ENCODE peak calls at places on chromosomes 16 and 17, in ten cellular contexts. L is right lobe of liver, H is prostate gland, U is HCT116, Z is heart left ventricle, K is IMR-90, P is body of pancreas, T is K562, D is stomach, J is tibial nerve. N is an unnamed sample. For H3K36me3, the result is how much of the 10 kb centered on the place peaks cover.

GRCh38 chr16:4315185-4316102 is at the start of gene GLIS2:
- DNase-seq in U (peak), P (peak), Z (peak), J (no peak), H (peak), L (no peak), K (peak), D (peak), T (peak), N (peak)

GRCh38 chr16:88633684-88634140 is 4.7 kb upstream of the IL17C start:
- DNase-seq in H (no peak), L (no peak), Z (peak), U (no peak), K (peak), T (peak), D (peak), J (no peak), P (peak), N (peak)

GRCh38 chr17:71188811-71189492 is 931.9 kb upstream of the SOX9 start:
- DNase-seq in D (no peak), H (no peak), Z (no peak), L (no peak), P (no peak), U (peak), K (peak), T (no peak), J (no peak), N (no peak)

GRCh38 chr16:14553447-14553846 is 76.6 kb downstream of the PARN start:
- DNase-seq in H (no peak), J (no peak), P (no peak), K (no peak), Z (no peak), D (no peak), U (no peak), T (no peak), L (no peak), N (no peak)

GRCh38 chr16:456891-457483 is 31.5 kb downstream of the RAB11FIP3 start:
- DNase-seq in J (no peak), D (peak), P (peak), U (no peak), K (peak), T (peak), H (peak), L (no peak), Z (no peak), N (peak)

GRCh38 chr16:22077700-22078313 is 14.5 kb upstream of the VWA3A start:
- DNase-seq in P (peak), K (peak), U (peak), D (peak), Z (peak), L (peak), T (peak), J (peak), H (peak), N (peak)

GRCh38 chr16:19689342-19689741 is 28.7 kb downstream of the KNOP1 start:
- DNase-seq in L (no peak), D (no peak), T (no peak), Z (no peak), U (no peak), P (no peak), J (no peak), H (no peak), K (no peak), N (no peak)

GRCh38 chr17:13967416-13967815 is 101.9 kb upstream of the COX10 start:
- DNase-seq in T (no peak), D (no peak), L (peak), U (no peak), Z (no peak), J (no peak), H (no peak), K (no peak), P (no peak), N (no peak)

GRCh38 chr17:61984826-61985225 is 57.0 kb upstream of the INTS2 start:
- DNase-seq in U (no peak), P (no peak), K (no peak), D (no peak), H (no peak), Z (no peak), T (no peak), J (no peak), L (no peak), N (no peak)

GRCh38 chr17:38868095-38868967 is 1.5 kb upstream of the LASP1 start:
- DNase-seq in L (no peak), T (no peak), H (no peak), U (no peak), K (peak), J (peak), P (peak), Z (peak), D (peak), N (peak)

GRCh38 chr16:61237804-61238485 is 798.3 kb downstream of the CDH8 start:
- DNase-seq in H (no peak), J (no peak), D (no peak), U (no peak), T (no peak), P (no peak), K (no peak), Z (no peak), L (no peak), N (no peak)

GRCh38 chr17:28317965-28318758 is 838 bp upstream of the TMEM97 start:
- DNase-seq in Z (no peak), K (no peak), J (no peak), H (no peak), L (no peak), D (no peak), T (peak), P (no peak), U (no peak), N (no peak)

GRCh38 chr17:12686486-12686885 is 20.8 kb downstream of the MYOCD start:
- DNase-seq in P (no peak), J (no peak), T (no peak), H (no peak), D (no peak), Z (no peak), K (no peak), L (no peak), U (no peak), N (no peak)

GRCh38 chr17:31558748-31559646 is 167.5 kb downstream of the RAB11FIP4 start:
- DNase-seq in K (peak), D (peak), U (peak), T (peak), L (peak), Z (peak), P (peak), H (peak), J (peak), N (peak)

GRCh38 chr17:5825717-5826330 is 241.5 kb upstream of the NLRP1 start:
- DNase-seq in J (no peak), D (no peak), K (peak), L (no peak), P (no peak), T (no peak), Z (no peak), H (no peak), U (no peak), N (no peak)

GRCh38 chr17:8369944-8370343 is 6.6 kb downstream of the KRABD2 start:
- DNase-seq in Z (no peak), H (no peak), P (no peak), U (no peak), K (no peak), L (no peak), T (no peak), J (no peak), D (no peak), N (no peak)
- TF ChIP-seq POLR2A in Z (no peak), H (no peak), P (no peak), U (no peak), K (no peak), L (no peak), T (no peak), J (no peak), D (no peak), N (no peak)

GRCh38 chr16:82507271-82507670 is 119.5 kb upstream of the CDH13 start:
- DNase-seq in T (no peak), L (no peak), U (no peak), J (no peak), D (no peak), K (no peak), Z (no peak), H (no peak), P (no peak), N (no peak)
- H3K36me3 ChIP-seq in T (under half), L (under half), U (under half), J (under half), D (under half), K (under half), Z (under half), H (under half), P (under half), N (under half)

DNA sequence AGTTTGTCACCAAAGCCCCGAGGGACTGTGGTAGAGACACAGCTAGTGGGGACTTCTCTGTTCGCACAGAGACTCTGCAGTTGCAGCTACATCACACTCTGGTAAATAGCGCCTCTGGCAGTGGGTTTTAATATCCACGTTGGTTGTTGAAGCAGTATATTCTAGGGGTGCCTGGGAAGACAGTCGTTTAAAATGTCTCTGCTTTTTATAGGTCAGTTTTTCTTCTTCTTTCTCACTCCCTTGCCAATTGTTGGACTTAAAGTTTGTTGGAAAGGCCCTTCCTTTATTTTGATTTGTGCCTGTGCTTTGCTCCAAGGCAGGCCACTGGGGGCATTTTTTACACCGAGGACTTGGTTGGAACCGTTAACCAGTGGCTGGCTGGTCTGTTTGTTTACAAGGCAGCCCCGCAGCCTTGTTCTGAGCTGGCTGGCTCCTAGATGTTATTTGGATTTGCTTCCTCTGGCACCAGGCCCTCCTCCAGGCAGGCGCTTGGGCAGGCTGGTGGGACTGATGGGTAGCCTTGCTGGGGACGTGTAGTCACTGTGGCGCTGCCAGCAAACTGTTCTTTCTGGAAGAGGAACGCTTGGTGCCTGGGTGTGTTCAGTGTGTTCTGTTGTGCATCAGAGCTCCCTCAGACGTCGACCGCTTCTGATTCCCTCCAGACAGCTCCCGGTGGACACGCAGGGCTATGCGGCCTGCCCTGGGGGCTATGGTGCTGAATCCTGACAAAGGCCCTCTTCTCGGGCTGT is 218.2 kb upstream of the CHMP6 start:
- DNase-seq in D (no peak), J (no peak), H (peak), U (no peak), L (no peak), K (peak), Z (peak), T (no peak), P (no peak), N (peak)
- TF ChIP-seq POLR2A in D (no peak), J (no peak), H (no peak), U (no peak), L (no peak), K (no peak), Z (no peak), T (no peak), P (no peak), N (no peak)

DNA sequence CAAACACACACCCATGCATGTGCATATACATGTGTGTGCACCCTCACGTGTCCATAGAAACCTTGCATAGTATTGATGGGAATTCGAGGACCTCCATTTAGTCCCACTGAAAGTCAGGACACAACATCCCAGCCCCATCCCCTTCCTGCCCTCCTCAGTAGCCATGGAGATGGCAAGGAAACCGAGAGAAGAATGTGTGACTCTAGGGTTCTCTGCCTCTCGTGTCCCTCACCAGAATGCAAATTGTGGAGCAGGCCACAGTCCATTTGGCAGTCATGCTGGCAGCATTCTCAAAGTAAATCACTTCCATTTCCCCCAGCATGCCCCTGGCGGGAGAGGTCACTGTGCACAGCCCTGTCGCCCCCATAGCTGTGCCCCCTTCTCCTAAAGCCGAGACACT is 141.1 kb downstream of the MSI2 start:
- DNase-seq in J (no peak), H (no peak), L (no peak), P (no peak), T (no peak), K (no peak), D (no peak), Z (no peak), U (no peak), N (no peak)
- H3K36me3 ChIP-seq in J (under half), H (under half), L (under half), P (under half), T (under half), K (under half), D (under half), Z (under half), U (under half), N (under half)

GRCh38 chr16:30894540-30895368 is 877 bp upstream of the BCL7C start:
- DNase-seq in P (no peak), T (no peak), L (no peak), U (no peak), J (no peak), H (peak), Z (no peak), D (no peak), K (no peak), N (no peak)

GRCh38 chr16:30893744-30894539 is at the start of gene BCL7C:
- DNase-seq in J (peak), U (peak), L (peak), D (peak), T (peak), Z (peak), P (peak), H (peak), K (peak), N (peak)

GRCh38 chr16:30896890-30897730 is 696 bp downstream of the CTF1 start:
- DNase-seq in L (peak), T (peak), J (peak), H (peak), D (peak), K (peak), P (peak), Z (peak), U (peak), N (peak)

GRCh38 chr16:30895592-30896202 is 717 bp upstream of the CTF1 start:
- DNase-seq in T (peak), J (no peak), D (no peak), P (no peak), U (peak), L (no peak), K (no peak), Z (no peak), H (no peak), N (no peak)

DNA sequence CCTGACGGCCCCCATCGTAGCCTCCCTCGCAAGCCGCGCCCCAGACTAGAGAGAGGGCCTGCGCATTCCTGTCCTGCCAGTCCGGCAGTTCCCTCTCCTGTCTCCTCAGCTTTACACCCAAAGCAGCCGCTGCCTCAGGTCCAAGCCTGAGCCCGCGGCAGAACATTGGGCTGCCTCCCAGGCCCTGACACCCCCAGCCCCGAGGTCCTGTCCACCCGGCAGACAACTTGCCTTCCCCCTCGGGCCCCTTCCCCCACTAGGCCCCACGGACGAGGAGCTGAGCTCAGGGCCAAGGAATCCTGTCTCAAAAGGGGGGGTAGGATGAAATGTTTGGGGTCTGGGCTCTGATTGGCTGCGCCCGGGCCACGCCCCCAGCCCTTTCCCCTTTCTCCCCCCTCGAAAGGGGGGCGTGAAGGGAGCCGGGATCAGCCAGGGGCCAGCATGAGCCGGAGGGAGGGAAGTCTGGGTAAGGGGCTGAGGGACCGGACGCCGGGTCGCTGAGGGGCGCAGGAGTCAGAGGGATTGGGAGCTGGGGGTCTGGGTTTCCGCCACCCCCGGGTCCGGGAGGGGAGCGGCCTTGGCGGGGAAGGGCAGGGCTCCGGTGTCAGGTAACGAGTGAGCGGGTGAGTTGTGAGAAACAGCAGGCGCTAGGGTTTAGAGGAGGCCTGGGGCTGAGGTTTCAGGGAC is at the start of gene CTF1:
- DNase-seq in H (peak), L (peak), P (peak), U (peak), J (peak), K (peak), T (peak), D (peak), Z (peak), N (peak)
- TF ChIP-seq POLR2A in H (peak), L (no peak), P (peak), U (no peak), J (peak), K (peak), T (no peak), D (no peak), Z (no peak), N (no peak)

DNA sequence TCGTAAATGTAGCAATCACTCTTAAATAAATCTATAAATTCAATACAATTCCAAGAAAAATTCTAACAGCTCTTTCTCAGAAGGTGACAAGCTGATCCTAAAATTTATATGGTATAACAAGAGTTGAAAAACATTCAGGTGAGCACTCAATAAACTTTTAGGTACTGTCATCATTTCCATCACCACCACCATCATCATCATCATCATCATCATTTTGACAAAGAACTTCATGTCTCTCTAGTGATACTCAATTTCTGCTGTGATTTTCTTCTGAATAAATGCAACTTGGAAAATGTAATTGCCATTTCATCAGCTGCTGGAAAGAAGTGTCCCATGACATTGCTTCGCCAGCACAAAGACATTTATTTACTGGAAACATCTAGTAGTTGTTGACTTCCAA is 222.9 kb upstream of the IRX5 start:
- DNase-seq in U (no peak), T (no peak), D (no peak), J (no peak), H (no peak), K (no peak), L (no peak), P (no peak), Z (no peak), N (no peak)
- H3K36me3 ChIP-seq in U (under half), T (under half), D (under half), J (under half), H (under half), K (under half), L (under half), P (under half), Z (under half), N (under half)

GRCh38 chr16:3305109-3306068 is at the start of the genes TIGD7 and ZNF75A:
- DNase-seq in H (peak), D (peak), T (peak), P (peak), L (peak), U (peak), J (peak), K (peak), Z (peak), N (peak)
- TF ChIP-seq POLR2A in H (peak), D (no peak), T (peak), P (peak), L (peak), U (no peak), J (peak), K (peak), Z (no peak), N (peak)

N was measured in testis.